ENCODE peak calls at places on chromosomes 12 and 14, in nine cellular contexts. One of them, this sample, is unnamed.

GRCh38 chr14:36870776-36871175 is 209.1 kb downstream of the PAX9 start:
- DNase-seq in dorsolateral prefrontal cortex: no peak
- DNase-seq in GOT3: no peak
- DNase-seq in renal cortical epithelial cell: no peak
- DNase-seq in activated naive CD8-positive, alpha-beta T cell treated with anti-CD3 and anti-CD28 coated beads for 36 hours: no peak
- DNase-seq in substantia nigra: no peak
- DNase-seq in NCI-H1694: no peak
- DNase-seq in CD8-positive, alpha-beta T cell: no peak
- DNase-seq in T follicular helper cell: no peak
- DNase-seq in this sample: no peak

GRCh38 chr14:76918176-76918750 is 92.1 kb downstream of the LRRC74A start:
- DNase-seq in CD8-positive, alpha-beta T cell: no peak
- DNase-seq in NCI-H1694: peak; percentile 84
- DNase-seq in GOT3: no peak
- DNase-seq in substantia nigra: peak; percentile 64
- DNase-seq in renal cortical epithelial cell: no peak
- DNase-seq in T follicular helper cell: no peak
- DNase-seq in activated naive CD8-positive, alpha-beta T cell treated with anti-CD3 and anti-CD28 coated beads for 36 hours: no peak
- DNase-seq in dorsolateral prefrontal cortex: peak; percentile 39
- DNase-seq in this sample: peak; percentile 61

GRCh38 chr12:30622509-30622908 is 73.2 kb downstream of the IPO8 start:
- DNase-seq in activated naive CD8-positive, alpha-beta T cell treated with anti-CD3 and anti-CD28 coated beads for 36 hours: no peak
- DNase-seq in substantia nigra: no peak
- DNase-seq in NCI-H1694: no peak
- DNase-seq in renal cortical epithelial cell: peak; percentile 58
- DNase-seq in dorsolateral prefrontal cortex: no peak
- DNase-seq in T follicular helper cell: no peak
- DNase-seq in GOT3: no peak
- DNase-seq in CD8-positive, alpha-beta T cell: no peak
- DNase-seq in this sample: no peak

GRCh38 chr14:94673071-94673470 is 60.9 kb downstream of the SERPINA3 start:
- DNase-seq in substantia nigra: no peak
- DNase-seq in NCI-H1694: no peak
- DNase-seq in GOT3: no peak
- DNase-seq in activated naive CD8-positive, alpha-beta T cell treated with anti-CD3 and anti-CD28 coated beads for 36 hours: no peak
- DNase-seq in T follicular helper cell: no peak
- DNase-seq in renal cortical epithelial cell: no peak
- DNase-seq in CD8-positive, alpha-beta T cell: no peak
- DNase-seq in dorsolateral prefrontal cortex: no peak
- DNase-seq in this sample: no peak

GRCh38 chr14:77979666-77980351 is 179.9 kb downstream of the ADCK1 start:
- DNase-seq in GOT3: no peak
- DNase-seq in substantia nigra: peak; percentile 28
- DNase-seq in activated naive CD8-positive, alpha-beta T cell treated with anti-CD3 and anti-CD28 coated beads for 36 hours: peak; percentile 3
- DNase-seq in dorsolateral prefrontal cortex: no peak
- DNase-seq in renal cortical epithelial cell: peak; percentile 64
- DNase-seq in T follicular helper cell: no peak
- DNase-seq in NCI-H1694: peak; percentile 9
- DNase-seq in CD8-positive, alpha-beta T cell: no peak
- DNase-seq in this sample: no peak

GRCh38 chr12:19760611-19761010 is 321.3 kb downstream of the AEBP2 start:
- DNase-seq in activated naive CD8-positive, alpha-beta T cell treated with anti-CD3 and anti-CD28 coated beads for 36 hours: no peak
- DNase-seq in substantia nigra: no peak
- DNase-seq in dorsolateral prefrontal cortex: no peak
- DNase-seq in NCI-H1694: no peak
- DNase-seq in renal cortical epithelial cell: no peak
- DNase-seq in T follicular helper cell: no peak
- DNase-seq in GOT3: no peak
- DNase-seq in CD8-positive, alpha-beta T cell: no peak
- DNase-seq in this sample: no peak

GRCh38 chr14:22561661-22562579 is 27.1 kb downstream of the DAD1 start:
- DNase-seq in activated naive CD8-positive, alpha-beta T cell treated with anti-CD3 and anti-CD28 coated beads for 36 hours: peak; percentile 77
- DNase-seq in NCI-H1694: no peak
- DNase-seq in dorsolateral prefrontal cortex: no peak
- DNase-seq in CD8-positive, alpha-beta T cell: peak; percentile 59
- DNase-seq in GOT3: no peak
- DNase-seq in T follicular helper cell: peak; percentile 68
- DNase-seq in substantia nigra: no peak
- DNase-seq in renal cortical epithelial cell: no peak
- DNase-seq in this sample: no peak

GRCh38 chr12:120225852-120226640 is 25.1 kb upstream of the RPLP0 start:
- DNase-seq in activated naive CD8-positive, alpha-beta T cell treated with anti-CD3 and anti-CD28 coated beads for 36 hours: peak; percentile 26
- DNase-seq in NCI-H1694: no peak
- DNase-seq in GOT3: no peak
- DNase-seq in renal cortical epithelial cell: no peak
- DNase-seq in dorsolateral prefrontal cortex: no peak
- DNase-seq in CD8-positive, alpha-beta T cell: no peak
- DNase-seq in substantia nigra: no peak
- DNase-seq in T follicular helper cell: no peak
- DNase-seq in this sample: no peak

GRCh38 chr12:21577516-21577915 is 27.1 kb downstream of the GYS2 start:
- DNase-seq in T follicular helper cell: no peak
- DNase-seq in CD8-positive, alpha-beta T cell: no peak
- DNase-seq in NCI-H1694: no peak
- DNase-seq in activated naive CD8-positive, alpha-beta T cell treated with anti-CD3 and anti-CD28 coated beads for 36 hours: no peak
- DNase-seq in substantia nigra: no peak
- DNase-seq in GOT3: no peak
- DNase-seq in dorsolateral prefrontal cortex: no peak
- DNase-seq in renal cortical epithelial cell: no peak
- DNase-seq in this sample: no peak

GRCh38 chr12:116656371-116656770 is 81.5 kb downstream of the SPRING1 start:
- DNase-seq in dorsolateral prefrontal cortex: no peak
- DNase-seq in T follicular helper cell: no peak
- DNase-seq in GOT3: no peak
- DNase-seq in activated naive CD8-positive, alpha-beta T cell treated with anti-CD3 and anti-CD28 coated beads for 36 hours: no peak
- DNase-seq in NCI-H1694: no peak
- DNase-seq in renal cortical epithelial cell: no peak
- DNase-seq in substantia nigra: no peak
- DNase-seq in CD8-positive, alpha-beta T cell: no peak
- DNase-seq in this sample: no peak

GRCh38 chr12:26810330-26810729 is 22.7 kb downstream of the ITPR2 start:
- DNase-seq in NCI-H1694: no peak
- DNase-seq in GOT3: no peak
- DNase-seq in T follicular helper cell: no peak
- DNase-seq in substantia nigra: peak; percentile 73
- DNase-seq in CD8-positive, alpha-beta T cell: no peak
- DNase-seq in activated naive CD8-positive, alpha-beta T cell treated with anti-CD3 and anti-CD28 coated beads for 36 hours: no peak
- DNase-seq in renal cortical epithelial cell: peak; percentile 47
- DNase-seq in dorsolateral prefrontal cortex: no peak
- DNase-seq in this sample: peak; percentile 29

GRCh38 chr12:56687225-56688128 is 607 bp downstream of the PTGES3 start:
- DNase-seq in dorsolateral prefrontal cortex: peak; percentile 33
- DNase-seq in NCI-H1694: no peak
- DNase-seq in activated naive CD8-positive, alpha-beta T cell treated with anti-CD3 and anti-CD28 coated beads for 36 hours: peak; percentile 57
- DNase-seq in T follicular helper cell: peak; percentile 58
- DNase-seq in renal cortical epithelial cell: peak; percentile 30
- DNase-seq in CD8-positive, alpha-beta T cell: peak; percentile 36
- DNase-seq in GOT3: no peak
- DNase-seq in substantia nigra: peak; percentile 33
- DNase-seq in this sample: peak; percentile 32

GRCh38 chr12:110269622-110270124 is 11.4 kb upstream of the ATP2A2 start:
- DNase-seq in GOT3: no peak
- DNase-seq in dorsolateral prefrontal cortex: no peak
- DNase-seq in renal cortical epithelial cell: peak; percentile 79
- DNase-seq in substantia nigra: no peak
- DNase-seq in activated naive CD8-positive, alpha-beta T cell treated with anti-CD3 and anti-CD28 coated beads for 36 hours: no peak
- DNase-seq in T follicular helper cell: no peak
- DNase-seq in CD8-positive, alpha-beta T cell: no peak
- DNase-seq in NCI-H1694: no peak
- DNase-seq in this sample: no peak

GRCh38 chr12:124454735-124455134 is 112.7 kb downstream of the NCOR2 start:
- DNase-seq in dorsolateral prefrontal cortex: no peak
- DNase-seq in NCI-H1694: no peak
- DNase-seq in renal cortical epithelial cell: no peak
- DNase-seq in substantia nigra: no peak
- DNase-seq in T follicular helper cell: no peak
- DNase-seq in CD8-positive, alpha-beta T cell: no peak
- DNase-seq in activated naive CD8-positive, alpha-beta T cell treated with anti-CD3 and anti-CD28 coated beads for 36 hours: no peak
- DNase-seq in GOT3: no peak
- DNase-seq in this sample: no peak

GRCh38 chr12:77540097-77540496 is 290.6 kb upstream of the NAV3 start:
- DNase-seq in T follicular helper cell: no peak
- DNase-seq in renal cortical epithelial cell: no peak
- DNase-seq in NCI-H1694: no peak
- DNase-seq in substantia nigra: no peak
- DNase-seq in activated naive CD8-positive, alpha-beta T cell treated with anti-CD3 and anti-CD28 coated beads for 36 hours: no peak
- DNase-seq in dorsolateral prefrontal cortex: no peak
- DNase-seq in CD8-positive, alpha-beta T cell: no peak
- DNase-seq in GOT3: no peak
- DNase-seq in this sample: no peak

GRCh38 chr14:101125719-101126375 is 222.3 kb upstream of the RTL1 start:
- DNase-seq in activated naive CD8-positive, alpha-beta T cell treated with anti-CD3 and anti-CD28 coated beads for 36 hours: no peak
- DNase-seq in CD8-positive, alpha-beta T cell: no peak
- DNase-seq in T follicular helper cell: no peak
- DNase-seq in NCI-H1694: no peak
- DNase-seq in substantia nigra: no peak
- DNase-seq in dorsolateral prefrontal cortex: no peak
- DNase-seq in renal cortical epithelial cell: no peak
- DNase-seq in GOT3: no peak
- DNase-seq in this sample: no peak

GRCh38 chr14:75383721-75384120 is 44.1 kb upstream of the JDP2 start:
- DNase-seq in GOT3: no peak
- DNase-seq in activated naive CD8-positive, alpha-beta T cell treated with anti-CD3 and anti-CD28 coated beads for 36 hours: no peak
- DNase-seq in T follicular helper cell: no peak
- DNase-seq in CD8-positive, alpha-beta T cell: no peak
- DNase-seq in dorsolateral prefrontal cortex: no peak
- DNase-seq in substantia nigra: no peak
- DNase-seq in NCI-H1694: no peak
- DNase-seq in renal cortical epithelial cell: no peak
- DNase-seq in this sample: no peak

GRCh38 chr12:8913702-8914032 is 642 bp upstream of the PHC1 start:
- DNase-seq in T follicular helper cell: no peak
- DNase-seq in dorsolateral prefrontal cortex: no peak
- DNase-seq in CD8-positive, alpha-beta T cell: no peak
- DNase-seq in GOT3: no peak
- DNase-seq in renal cortical epithelial cell: peak; percentile 10
- DNase-seq in NCI-H1694: no peak
- DNase-seq in substantia nigra: no peak
- DNase-seq in activated naive CD8-positive, alpha-beta T cell treated with anti-CD3 and anti-CD28 coated beads for 36 hours: no peak
- DNase-seq in this sample: no peak

GRCh38 chr12:58008658-58009057 is 67.3 kb downstream of the ATP23 start:
- DNase-seq in dorsolateral prefrontal cortex: no peak
- DNase-seq in NCI-H1694: no peak
- DNase-seq in activated naive CD8-positive, alpha-beta T cell treated with anti-CD3 and anti-CD28 coated beads for 36 hours: no peak
- DNase-seq in T follicular helper cell: no peak
- DNase-seq in GOT3: no peak
- DNase-seq in CD8-positive, alpha-beta T cell: no peak
- DNase-seq in substantia nigra: no peak
- DNase-seq in renal cortical epithelial cell: no peak
- DNase-seq in this sample: no peak

GRCh38 chr12:55653031-55653430 is 16.3 kb downstream of the OR10P1 start:
- DNase-seq in substantia nigra: no peak
- DNase-seq in GOT3: no peak
- DNase-seq in T follicular helper cell: no peak
- DNase-seq in CD8-positive, alpha-beta T cell: no peak
- DNase-seq in activated naive CD8-positive, alpha-beta T cell treated with anti-CD3 and anti-CD28 coated beads for 36 hours: no peak
- DNase-seq in dorsolateral prefrontal cortex: no peak
- DNase-seq in NCI-H1694: no peak
- DNase-seq in renal cortical epithelial cell: no peak
- DNase-seq in this sample: no peak

GRCh38 chr12:19245656-19246055 is 116.1 kb downstream of the PLEKHA5 start:
- DNase-seq in NCI-H1694: no peak
- DNase-seq in activated naive CD8-positive, alpha-beta T cell treated with anti-CD3 and anti-CD28 coated beads for 36 hours: no peak
- DNase-seq in dorsolateral prefrontal cortex: no peak
- DNase-seq in CD8-positive, alpha-beta T cell: no peak
- DNase-seq in T follicular helper cell: no peak
- DNase-seq in GOT3: no peak
- DNase-seq in substantia nigra: no peak
- DNase-seq in renal cortical epithelial cell: no peak
- DNase-seq in this sample: no peak

GRCh38 chr12:41850046-41850445 is 294.6 kb downstream of the GXYLT1 start:
- DNase-seq in substantia nigra: no peak
- DNase-seq in GOT3: no peak
- DNase-seq in activated naive CD8-positive, alpha-beta T cell treated with anti-CD3 and anti-CD28 coated beads for 36 hours: no peak
- DNase-seq in NCI-H1694: no peak
- DNase-seq in T follicular helper cell: no peak
- DNase-seq in CD8-positive, alpha-beta T cell: no peak
- DNase-seq in renal cortical epithelial cell: no peak
- DNase-seq in dorsolateral prefrontal cortex: no peak
- DNase-seq in this sample: no peak

GRCh38 chr14:95258754-95259593 is 60.7 kb downstream of the CLMN start:
- DNase-seq in renal cortical epithelial cell: no peak
- DNase-seq in CD8-positive, alpha-beta T cell: no peak
- DNase-seq in T follicular helper cell: no peak
- DNase-seq in activated naive CD8-positive, alpha-beta T cell treated with anti-CD3 and anti-CD28 coated beads for 36 hours: no peak
- DNase-seq in NCI-H1694: no peak
- DNase-seq in substantia nigra: no peak
- DNase-seq in dorsolateral prefrontal cortex: no peak
- DNase-seq in GOT3: no peak
- DNase-seq in this sample: no peak

GRCh38 chr14:103033744-103034143 is 23.6 kb downstream of the CDC42BPB start:
- DNase-seq in activated naive CD8-positive, alpha-beta T cell treated with anti-CD3 and anti-CD28 coated beads for 36 hours: no peak
- DNase-seq in GOT3: no peak
- DNase-seq in renal cortical epithelial cell: no peak
- DNase-seq in substantia nigra: no peak
- DNase-seq in NCI-H1694: no peak
- DNase-seq in dorsolateral prefrontal cortex: no peak
- DNase-seq in T follicular helper cell: no peak
- DNase-seq in CD8-positive, alpha-beta T cell: no peak
- DNase-seq in this sample: no peak

This sample was measured in occipital lobe.